ENCODE peak calls at places on chromosomes 4 and X, in eight cellular contexts. Y is bronchial epithelial cell, D is right cardiac atrium, P is AG10803, T is kidney epithelial cell, H is mammary epithelial cell, V is colonic mucosa, U is fibroblast of pulmonary artery. N is an unnamed sample.

GRCh38 chr4:27716693-27717505 is 856.3 kb downstream of the STIM2 start:
- DNase-seq in T (no peak), D (no peak), U (no peak), H (no peak), Y (no peak), P (no peak), V (no peak), N (no peak)

GRCh38 chrX:12013220-12013619 is 125.1 kb upstream of the FRMPD4 start:
- DNase-seq in H (peak; percentile 72), D (no peak), U (peak; percentile 44), T (peak; percentile 63), V (no peak), Y (peak; percentile 71), P (peak; percentile 40), N (peak; percentile 54)

GRCh38 chrX:14497184-14497666 is 32.1 kb upstream of the GLRA2 start:
- DNase-seq in H (no peak), Y (no peak), T (no peak), D (no peak), V (no peak), U (peak; percentile 1), P (peak; percentile 8), N (peak; percentile 19)

GRCh38 chr4:176902710-176903323 is 110.1 kb upstream of the VEGFC start:
- DNase-seq in U (peak; percentile 67), Y (peak; percentile 96), D (no peak), T (peak; percentile 21), V (no peak), P (peak; percentile 95), H (peak; percentile 90), N (peak; percentile 94)

GRCh38 chr4:182246401-182247205 is 3.4 kb downstream of the TENM3 start:
- DNase-seq in D (no peak), P (no peak), Y (peak; percentile 16), T (no peak), H (peak; percentile 86), V (no peak), U (peak; percentile 29), N (peak; percentile 31)

GRCh38 chrX:53073115-53073581 is 9.0 kb upstream of the TSPYL2 start:
- DNase-seq in D (no peak), U (no peak), T (no peak), Y (no peak), V (no peak), H (no peak), P (no peak), N (no peak)

GRCh38 chr4:65559270-65559669 is 111.0 kb downstream of the EPHA5 start:
- DNase-seq in P (no peak), H (no peak), V (no peak), T (no peak), Y (no peak), D (no peak), U (no peak), N (no peak)

GRCh38 chrX:108298165-108298602 is 140.0 kb downstream of the COL4A6 start:
- DNase-seq in T (no peak), U (no peak), V (no peak), D (peak; percentile 35), P (no peak), H (no peak), Y (no peak), N (no peak)

GRCh38 chr4:123478859-123479345 is 82.3 kb downstream of the SPRY1 start:
- DNase-seq in Y (peak; percentile 43), P (peak; percentile 72), U (peak; percentile 43), V (peak; percentile 38), D (no peak), H (peak; percentile 77), T (peak; percentile 88), N (no peak)

GRCh38 chr4:23932935-23933334 is 43.1 kb upstream of the PPARGC1A start:
- DNase-seq in P (peak; percentile 62), U (peak; percentile 27), D (no peak), T (no peak), H (no peak), V (no peak), Y (peak; percentile 26), N (peak; percentile 54)

DNA sequence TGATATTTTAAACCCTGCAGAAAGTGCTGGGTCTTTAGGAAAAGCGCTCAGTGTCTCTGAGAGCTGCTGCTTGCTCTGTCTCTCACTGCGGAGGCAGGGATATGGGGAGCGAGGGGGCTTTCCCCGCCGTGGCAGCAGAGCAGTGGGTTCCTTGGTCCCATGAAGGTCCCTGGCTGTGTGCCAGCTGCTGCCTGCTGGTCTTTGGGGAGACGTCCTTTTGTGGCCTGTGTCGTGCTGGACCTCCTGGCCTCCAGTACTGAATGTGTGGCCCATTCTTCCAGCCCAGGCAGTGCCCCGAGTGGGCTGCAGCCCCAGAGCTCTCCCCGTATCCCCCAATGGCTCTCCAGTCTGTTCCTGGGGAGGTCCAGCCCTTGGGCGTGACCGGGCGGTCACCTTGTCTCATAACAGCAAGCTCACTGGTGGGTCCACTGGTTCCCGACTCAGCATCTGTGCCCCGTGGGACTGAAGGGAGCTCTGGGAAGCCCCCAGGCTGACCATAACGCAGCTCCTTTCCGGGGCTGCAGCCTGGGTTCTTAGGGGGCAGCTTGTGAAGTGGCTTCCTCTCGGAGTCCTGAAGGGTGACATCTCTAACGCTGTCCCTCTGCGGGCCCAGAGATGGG is 115.6 kb downstream of the SMIM20 start:
- DNase-seq in U (no peak), P (no peak), H (no peak), T (no peak), D (peak; percentile 67), V (no peak), Y (no peak), N (no peak)
- H3K4me3 ChIP-seq in U (no peak overlapping the region), P (no peak overlapping the region), H (no peak overlapping the region), T (no peak overlapping the region), D (no peak overlapping the region), V (no peak overlapping the region), Y (no peak overlapping the region), N (no peak overlapping the region)

GRCh38 chr4:124943938-124944337 is 231.4 kb upstream of the ANKRD50 start:
- DNase-seq in V (no peak), T (no peak), U (no peak), H (no peak), D (no peak), Y (no peak), P (no peak), N (no peak)

GRCh38 chr4:124943145-124943889 is 230.8 kb upstream of the ANKRD50 start:
- DNase-seq in U (peak; percentile 88), Y (peak; percentile 91), T (no peak), D (no peak), H (peak; percentile 88), V (no peak), P (peak; percentile 13), N (peak; percentile 78)

GRCh38 chr4:124946696-124947095 is 234.2 kb upstream of the ANKRD50 start:
- DNase-seq in T (no peak), P (no peak), H (peak; percentile 28), V (no peak), D (no peak), U (no peak), Y (peak; percentile 80), N (no peak)

GRCh38 chr4:124947622-124948265 is 235.2 kb upstream of the ANKRD50 start:
- DNase-seq in Y (peak; percentile 57), P (no peak), U (peak; percentile 49), T (no peak), V (no peak), H (no peak), D (no peak), N (no peak)

DNA sequence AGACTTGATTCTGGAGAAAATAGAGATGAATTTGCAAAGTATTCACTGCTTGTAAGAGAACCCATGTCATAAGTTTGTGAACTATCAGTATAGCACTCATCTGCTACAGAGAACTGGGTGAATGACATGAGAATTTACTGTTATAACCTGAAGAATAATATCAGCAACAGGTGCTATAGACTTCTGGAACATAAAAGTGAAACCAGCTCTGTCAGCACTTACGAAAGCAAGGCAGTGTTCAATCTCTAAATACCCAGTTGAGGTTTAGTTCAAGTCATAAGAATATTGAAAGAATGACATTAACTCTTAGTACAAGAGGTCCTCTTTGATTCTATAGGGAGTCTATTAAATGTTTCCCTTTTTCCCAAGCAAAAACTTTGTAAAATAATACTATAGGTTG is 232.9 kb upstream of the ANKRD50 start:
- DNase-seq in H (no peak), Y (no peak), U (no peak), D (no peak), V (no peak), T (no peak), P (no peak), N (no peak)
- H3K4me3 ChIP-seq in H (no peak overlapping the region), Y (no peak overlapping the region), U (no peak overlapping the region), D (no peak overlapping the region), V (no peak overlapping the region), T (no peak overlapping the region), P (no peak overlapping the region), N (no peak overlapping the region)

DNA sequence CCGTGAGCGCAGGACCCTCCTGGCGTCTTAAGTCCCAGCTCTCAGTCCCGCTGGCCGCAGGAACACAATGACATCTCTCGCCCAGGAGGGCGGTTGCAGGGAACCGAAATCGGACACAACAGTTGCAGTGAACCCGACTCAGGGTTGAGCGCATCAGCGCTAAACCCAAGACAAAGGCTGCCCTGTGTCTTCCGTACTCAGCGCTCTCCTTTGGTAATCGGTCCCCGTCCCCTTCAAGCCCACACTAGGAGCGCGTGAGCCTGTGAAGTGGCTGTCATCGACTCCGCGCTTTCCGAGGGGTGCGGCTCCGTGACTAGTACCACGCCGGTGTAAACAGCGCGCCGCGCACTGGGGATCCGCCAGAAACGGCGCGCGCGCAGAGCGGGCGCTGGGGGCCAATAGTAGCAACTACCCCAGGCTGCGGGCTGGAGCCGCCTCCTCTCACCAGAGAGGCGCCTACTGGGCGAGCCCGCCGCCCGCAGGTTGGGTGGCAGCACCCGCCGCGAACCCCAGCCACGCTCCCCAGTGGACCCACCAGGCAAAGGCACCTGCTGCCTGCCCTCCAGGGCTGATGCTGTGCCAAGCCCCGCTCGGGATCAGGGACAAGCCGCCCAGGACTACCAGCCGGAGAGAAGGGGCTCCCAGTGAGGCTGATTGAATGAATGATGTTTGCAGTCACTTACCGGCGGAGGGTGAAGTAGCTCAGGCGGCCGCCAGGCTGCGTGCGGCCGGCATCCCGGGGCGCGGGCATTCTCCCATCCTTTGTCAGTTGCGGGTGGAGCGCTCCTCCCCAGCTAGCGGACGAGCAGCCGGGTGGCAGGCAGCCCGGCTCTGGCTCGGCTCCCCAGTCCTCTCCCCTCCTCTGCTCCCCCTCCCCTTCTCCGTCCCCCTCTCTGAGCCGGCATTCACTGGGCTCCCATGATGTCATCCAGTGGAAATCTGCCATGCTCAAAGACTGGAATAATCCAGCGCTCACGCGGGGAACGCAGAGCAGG is 370.4 kb upstream of the SMIM31 start:
- DNase-seq in P (no peak), T (no peak), V (no peak), D (peak; percentile 46), Y (peak; percentile 10), U (no peak), H (peak; percentile 22), N (peak; percentile 22)
- H3K4me3 ChIP-seq in P (no peak overlapping the region), T (peak overlapping the region; percentile 58), V (no peak overlapping the region), D (no peak overlapping the region), Y (peak overlapping the region; percentile 42), U (no peak overlapping the region), H (peak overlapping the region; percentile 49), N (peak overlapping the region; percentile 31)

GRCh38 chr4:41624765-41625164 is 86.8 kb downstream of the LIMCH1 start:
- DNase-seq in T (no peak), V (no peak), H (no peak), D (no peak), P (no peak), Y (no peak), U (no peak), N (no peak)

GRCh38 chr4:41625531-41625930 is 87.6 kb downstream of the LIMCH1 start:
- DNase-seq in U (no peak), T (no peak), H (no peak), V (no peak), Y (no peak), D (no peak), P (no peak), N (no peak)

GRCh38 chr4:41619161-41619560 is 81.2 kb downstream of the LIMCH1 start:
- DNase-seq in P (no peak), U (no peak), D (peak; percentile 41), Y (no peak), T (no peak), H (no peak), V (no peak), N (no peak)

GRCh38 chr4:41622816-41623215 is 84.9 kb downstream of the LIMCH1 start:
- DNase-seq in Y (no peak), D (no peak), V (no peak), T (no peak), H (no peak), U (no peak), P (no peak), N (no peak)

GRCh38 chr4:41620594-41621256 is 82.8 kb downstream of the LIMCH1 start:
- DNase-seq in U (no peak), T (no peak), V (no peak), D (peak; percentile 39), P (no peak), Y (no peak), H (no peak), N (no peak)
- H3K4me3 ChIP-seq in U (no peak overlapping the region), T (no peak overlapping the region), V (no peak overlapping the region), D (no peak overlapping the region), P (no peak overlapping the region), Y (no peak overlapping the region), H (no peak overlapping the region), N (no peak overlapping the region)